ENCODE peak calls at places on chromosome 5, in six cellular contexts. One of them, this sample, is unnamed.

GRCh38 chr5:126851441-126852103 is 74.6 kb downstream of the LMNB1 start:
- DNase-seq in SK-MEL-5: no peak
- DNase-seq in NCI-H774: no peak
- DNase-seq in lower lobe of right lung: no peak
- DNase-seq in effector memory CD8-positive, alpha-beta T cell: no peak
- DNase-seq in GM06990: no peak
- DNase-seq in this sample: no peak

GRCh38 chr5:112594060-112594850 is 143.4 kb upstream of the APC start:
- DNase-seq in NCI-H774: no peak
- DNase-seq in GM06990: no peak
- DNase-seq in lower lobe of right lung: no peak
- DNase-seq in SK-MEL-5: no peak
- DNase-seq in effector memory CD8-positive, alpha-beta T cell: no peak
- DNase-seq in this sample: no peak

GRCh38 chr5:126166368-126166767 is 256.8 kb upstream of the GRAMD2B start:
- DNase-seq in GM06990: no peak
- DNase-seq in lower lobe of right lung: no peak
- DNase-seq in SK-MEL-5: no peak
- DNase-seq in effector memory CD8-positive, alpha-beta T cell: no peak
- DNase-seq in NCI-H774: no peak
- DNase-seq in this sample: no peak

GRCh38 chr5:158769079-158769478 is 330.6 kb downstream of the EBF1 start:
- DNase-seq in lower lobe of right lung: no peak
- DNase-seq in NCI-H774: no peak
- DNase-seq in effector memory CD8-positive, alpha-beta T cell: no peak
- DNase-seq in SK-MEL-5: no peak
- DNase-seq in GM06990: no peak
- DNase-seq in this sample: no peak

GRCh38 chr5:126414874-126415502 is 8.2 kb upstream of the GRAMD2B start:
- DNase-seq in SK-MEL-5: peak; percentile 71
- DNase-seq in GM06990: no peak
- DNase-seq in NCI-H774: no peak
- DNase-seq in lower lobe of right lung: no peak
- DNase-seq in effector memory CD8-positive, alpha-beta T cell: no peak
- DNase-seq in this sample: no peak

GRCh38 chr5:53430618-53431252 is 49.7 kb upstream of the FST start:
- DNase-seq in effector memory CD8-positive, alpha-beta T cell: no peak
- DNase-seq in lower lobe of right lung: no peak
- DNase-seq in GM06990: no peak
- DNase-seq in SK-MEL-5: peak; percentile 71
- DNase-seq in NCI-H774: no peak
- DNase-seq in this sample: no peak

GRCh38 chr5:36168737-36169136 is 16.8 kb downstream of the SKP2 start:
- DNase-seq in SK-MEL-5: no peak
- DNase-seq in GM06990: no peak
- DNase-seq in lower lobe of right lung: no peak
- DNase-seq in effector memory CD8-positive, alpha-beta T cell: no peak
- DNase-seq in NCI-H774: no peak
- DNase-seq in this sample: no peak

GRCh38 chr5:134877159-134877558 is 3.0 kb downstream of the TXNDC15 start:
- DNase-seq in NCI-H774: no peak
- DNase-seq in GM06990: no peak
- DNase-seq in lower lobe of right lung: no peak
- DNase-seq in SK-MEL-5: no peak
- DNase-seq in effector memory CD8-positive, alpha-beta T cell: no peak
- DNase-seq in this sample: no peak

GRCh38 chr5:142474426-142474825 is 149.6 kb upstream of the SPRY4 start:
- DNase-seq in effector memory CD8-positive, alpha-beta T cell: no peak
- DNase-seq in SK-MEL-5: no peak
- DNase-seq in lower lobe of right lung: no peak
- DNase-seq in GM06990: no peak
- DNase-seq in NCI-H774: no peak
- DNase-seq in this sample: no peak

GRCh38 chr5:162801235-162801634 is 636.2 kb upstream of the CCNG1 start:
- DNase-seq in NCI-H774: no peak
- DNase-seq in effector memory CD8-positive, alpha-beta T cell: no peak
- DNase-seq in lower lobe of right lung: no peak
- DNase-seq in SK-MEL-5: no peak
- DNase-seq in GM06990: no peak
- DNase-seq in this sample: no peak

GRCh38 chr5:132054697-132055440 is 5.6 kb upstream of the IL3 start:
- DNase-seq in effector memory CD8-positive, alpha-beta T cell: no peak
- DNase-seq in GM06990: no peak
- DNase-seq in lower lobe of right lung: no peak
- DNase-seq in SK-MEL-5: no peak
- DNase-seq in NCI-H774: no peak
- DNase-seq in this sample: no peak

GRCh38 chr5:4868140-4868735 is 271.9 kb upstream of the ADAMTS16 start:
- DNase-seq in effector memory CD8-positive, alpha-beta T cell: no peak
- DNase-seq in SK-MEL-5: peak; percentile 85
- DNase-seq in NCI-H774: peak; percentile 47
- DNase-seq in lower lobe of right lung: peak; percentile 53
- DNase-seq in GM06990: no peak
- DNase-seq in this sample: peak; percentile 33

GRCh38 chr5:132072508-132072907 is 1.1 kb upstream of the CSF2 start:
- DNase-seq in SK-MEL-5: no peak
- DNase-seq in effector memory CD8-positive, alpha-beta T cell: no peak
- DNase-seq in GM06990: no peak
- DNase-seq in NCI-H774: no peak
- DNase-seq in lower lobe of right lung: peak; percentile 70
- DNase-seq in this sample: no peak

GRCh38 chr5:115321309-115321708 is 24.9 kb upstream of the CCDC112 start:
- DNase-seq in effector memory CD8-positive, alpha-beta T cell: no peak
- DNase-seq in NCI-H774: no peak
- DNase-seq in GM06990: no peak
- DNase-seq in lower lobe of right lung: no peak
- DNase-seq in SK-MEL-5: no peak
- DNase-seq in this sample: peak; percentile 37

GRCh38 chr5:75601996-75602395 is 9.3 kb upstream of the ANKDD1B start:
- DNase-seq in GM06990: no peak
- DNase-seq in NCI-H774: no peak
- DNase-seq in SK-MEL-5: peak; percentile 37
- DNase-seq in lower lobe of right lung: no peak
- DNase-seq in effector memory CD8-positive, alpha-beta T cell: no peak
- DNase-seq in this sample: no peak

GRCh38 chr5:159915913-159916840 is at the start of gene ADRA1B:
- DNase-seq in lower lobe of right lung: peak; percentile 76
- DNase-seq in NCI-H774: no peak
- DNase-seq in GM06990: peak; percentile 39
- DNase-seq in effector memory CD8-positive, alpha-beta T cell: peak; percentile 33
- DNase-seq in SK-MEL-5: peak; percentile 49
- DNase-seq in this sample: no peak

GRCh38 chr5:115209279-115209678 is 39.6 kb upstream of the TRIM36 start:
- DNase-seq in NCI-H774: no peak
- DNase-seq in GM06990: peak; percentile 84
- DNase-seq in effector memory CD8-positive, alpha-beta T cell: peak; percentile 29
- DNase-seq in lower lobe of right lung: no peak
- DNase-seq in SK-MEL-5: no peak
- DNase-seq in this sample: no peak

GRCh38 chr5:72558383-72558782 is 51.2 kb upstream of the ZNF366 start:
- DNase-seq in SK-MEL-5: no peak
- DNase-seq in GM06990: no peak
- DNase-seq in NCI-H774: no peak
- DNase-seq in effector memory CD8-positive, alpha-beta T cell: no peak
- DNase-seq in lower lobe of right lung: no peak
- DNase-seq in this sample: no peak

GRCh38 chr5:10454591-10455272 is 13.1 kb downstream of the ROPN1L start:
- DNase-seq in NCI-H774: no peak
- DNase-seq in effector memory CD8-positive, alpha-beta T cell: no peak
- DNase-seq in lower lobe of right lung: no peak
- DNase-seq in GM06990: no peak
- DNase-seq in SK-MEL-5: peak; percentile 70
- DNase-seq in this sample: no peak

GRCh38 chr5:75723378-75723777 is 6.1 kb upstream of the POC5 start:
- DNase-seq in GM06990: no peak
- DNase-seq in SK-MEL-5: no peak
- DNase-seq in lower lobe of right lung: no peak
- DNase-seq in effector memory CD8-positive, alpha-beta T cell: no peak
- DNase-seq in NCI-H774: no peak
- DNase-seq in this sample: no peak

GRCh38 chr5:74020488-74020887 is 394.5 kb downstream of the ARHGEF28 start:
- DNase-seq in lower lobe of right lung: peak; percentile 51
- DNase-seq in NCI-H774: peak; percentile 24
- DNase-seq in SK-MEL-5: no peak
- DNase-seq in effector memory CD8-positive, alpha-beta T cell: no peak
- DNase-seq in GM06990: no peak
- DNase-seq in this sample: no peak

GRCh38 chr5:116216246-116216645 is 131.4 kb downstream of the COMMD10 start:
- DNase-seq in SK-MEL-5: no peak
- DNase-seq in GM06990: no peak
- DNase-seq in lower lobe of right lung: no peak
- DNase-seq in effector memory CD8-positive, alpha-beta T cell: no peak
- DNase-seq in NCI-H774: no peak
- DNase-seq in this sample: no peak

GRCh38 chr5:21847300-21847699 is 1005.8 kb downstream of the CDH12 start:
- DNase-seq in GM06990: no peak
- DNase-seq in SK-MEL-5: no peak
- DNase-seq in lower lobe of right lung: no peak
- DNase-seq in effector memory CD8-positive, alpha-beta T cell: no peak
- DNase-seq in NCI-H774: no peak
- DNase-seq in this sample: no peak

GRCh38 chr5:442335-443238 is at the start of gene EXOC3:
- DNase-seq in SK-MEL-5: peak; percentile 76
- DNase-seq in lower lobe of right lung: peak; percentile 84
- DNase-seq in NCI-H774: peak; percentile 79
- DNase-seq in effector memory CD8-positive, alpha-beta T cell: peak; percentile 75
- DNase-seq in GM06990: peak; percentile 85
- DNase-seq in this sample: peak; percentile 25

GRCh38 chr5:160621503-160621902 is 199.8 kb downstream of the PTTG1 start:
- DNase-seq in NCI-H774: no peak
- DNase-seq in effector memory CD8-positive, alpha-beta T cell: no peak
- DNase-seq in GM06990: no peak
- DNase-seq in SK-MEL-5: no peak
- DNase-seq in lower lobe of right lung: no peak
- DNase-seq in this sample: no peak

GRCh38 chr5:1719860-1720259 is 79.8 kb downstream of the MRPL36 start:
- DNase-seq in GM06990: no peak
- DNase-seq in NCI-H774: no peak
- DNase-seq in effector memory CD8-positive, alpha-beta T cell: no peak
- DNase-seq in lower lobe of right lung: no peak
- DNase-seq in SK-MEL-5: no peak
- DNase-seq in this sample: no peak

GRCh38 chr5:128539038-128539429 is 989 bp upstream of the FBN2 start:
- DNase-seq in SK-MEL-5: no peak
- DNase-seq in lower lobe of right lung: no peak
- DNase-seq in effector memory CD8-positive, alpha-beta T cell: no peak
- DNase-seq in GM06990: peak; percentile 20
- DNase-seq in NCI-H774: peak; percentile 9
- DNase-seq in this sample: no peak

GRCh38 chr5:57438162-57438561 is 44.4 kb downstream of the ACTBL2 start:
- DNase-seq in NCI-H774: no peak
- DNase-seq in lower lobe of right lung: no peak
- DNase-seq in GM06990: no peak
- DNase-seq in effector memory CD8-positive, alpha-beta T cell: no peak
- DNase-seq in SK-MEL-5: no peak
- DNase-seq in this sample: no peak